ENCODE peak calls at places on chromosome 14, in six cellular contexts. S is T-helper 1 cell; R is germinal center; G is RWPE1; W is AG20443; M is stimulated activated CD4-positive, alpha-beta T cell treated with anti-CD3 and anti-CD28 coated beads, TNF-alpha, amount 100 ng/mL, for 4 hours. Y is an unnamed sample.

GRCh38 chr14:60094306-60094897 is 2.7 kb downstream of the PCNX4 start:
- DNase-seq in S (peak; percentile 72), R (no peak), G (peak; percentile 10), W (peak; percentile 16), M (no peak), Y (peak; percentile 31)

GRCh38 chr14:64720190-64720589 is 16.0 kb downstream of the PLEKHG3 start:
- DNase-seq in S (no peak), R (no peak), G (peak; percentile 91), W (peak; percentile 56), M (no peak), Y (no peak)

GRCh38 chr14:70907996-70908917 is 998 bp downstream of the PCNX1 start:
- DNase-seq in S (peak; percentile 42), R (peak; percentile 54), G (peak; percentile 33), W (peak; percentile 61), M (peak; percentile 39), Y (peak; percentile 66)

GRCh38 chr14:84323963-84324362 is 1206.0 kb upstream of the FLRT2 start:
- DNase-seq in S (no peak), R (no peak), G (no peak), W (no peak), M (no peak), Y (no peak)

GRCh38 chr14:93009471-93010117 is 86.6 kb downstream of the CHGA start:
- DNase-seq in S (no peak), R (no peak), G (no peak), W (peak; percentile 81), M (no peak), Y (no peak)

GRCh38 chr14:63483315-63483714 is 59.9 kb downstream of the PPP2R5E start:
- DNase-seq in S (no peak), R (no peak), G (no peak), W (no peak), M (no peak), Y (no peak)

GRCh38 chr14:105528859-105529505 is 2.6 kb downstream of the TMEM121 start:
- DNase-seq in S (no peak), R (no peak), G (no peak), W (no peak), M (peak; percentile 52), Y (no peak)

GRCh38 chr14:90034835-90035525 is 26.8 kb upstream of the KCNK13 start:
- DNase-seq in S (no peak), R (no peak), G (no peak), W (no peak), M (no peak), Y (no peak)

GRCh38 chr14:34098045-34098984 is 147.4 kb upstream of the EGLN3 start:
- DNase-seq in S (peak; percentile 44), R (no peak), G (peak; percentile 48), W (peak; percentile 64), M (no peak), Y (no peak)

GRCh38 chr14:102264775-102265174 is 40.2 kb downstream of the MOK start:
- DNase-seq in S (no peak), R (no peak), G (no peak), W (no peak), M (no peak), Y (no peak)

GRCh38 chr14:64758711-64759554 is 54.7 kb downstream of the PLEKHG3 start:
- DNase-seq in S (no peak), R (no peak), G (peak; percentile 92), W (peak; percentile 93), M (no peak), Y (no peak)

GRCh38 chr14:24818054-24818822 is 184.2 kb upstream of the GZMB start:
- DNase-seq in S (no peak), R (no peak), G (no peak), W (no peak), M (no peak), Y (no peak)

GRCh38 chr14:93017898-93018297 is 94.9 kb downstream of the CHGA start:
- DNase-seq in S (no peak), R (no peak), G (no peak), W (no peak), M (no peak), Y (no peak)

GRCh38 chr14:79278798-79279644 is 932.3 kb downstream of the DIO2 start:
- DNase-seq in S (peak; percentile 4), R (no peak), G (peak; percentile 77), W (peak; percentile 87), M (no peak), Y (no peak)

GRCh38 chr14:72788255-72788654 is 105.6 kb downstream of the DPF3 start:
- DNase-seq in S (no peak), R (no peak), G (no peak), W (no peak), M (no peak), Y (no peak)

GRCh38 chr14:99481745-99482099 is 513 bp downstream of the CCNK start:
- DNase-seq in S (peak; percentile 19), R (peak; percentile 33), G (peak; percentile 27), W (peak; percentile 44), M (no peak), Y (peak; percentile 38)